ENCODE peak calls at places on chromosomes 2 and 18, in four cellular contexts. X is naive thymus-derived CD4-positive, alpha-beta T cell; D is A549; I is CD8-positive, alpha-beta memory T cell. T is an unnamed sample.

GRCh38 chr2:9681427-9681817 is 50.6 kb upstream of the YWHAQ start:
- DNase-seq in X (no peak), D (no peak), I (no peak), T (peak; percentile 12)

GRCh38 chr18:74252032-74252380 is 39.8 kb downstream of the CYB5A start:
- DNase-seq in X (no peak), D (no peak), I (no peak), T (no peak)

GRCh38 chr2:6826081-6826913 is 39.4 kb downstream of the CMPK2 start:
- DNase-seq in X (peak; percentile 52), D (peak; percentile 26), I (peak; percentile 22), T (no peak)

GRCh38 chr2:10909050-10909995 is 2.4 kb upstream of the KCNF1 start:
- DNase-seq in X (no peak), D (peak; percentile 50), I (no peak), T (no peak)

GRCh38 chr2:60529111-60529510 is 24.3 kb downstream of the BCL11A start:
- DNase-seq in X (no peak), D (no peak), I (no peak), T (no peak)

GRCh38 chr18:74608681-74609080 is 11.0 kb downstream of the ZNF407 start:
- DNase-seq in X (no peak), D (no peak), I (no peak), T (no peak)

GRCh38 chr18:79394438-79395307 is 1.1 kb upstream of the NFATC1 start:
- DNase-seq in X (peak; percentile 47), D (no peak), I (peak; percentile 40), T (peak; percentile 41)

GRCh38 chr2:70679244-70679643 is 88.8 kb downstream of the ADD2 start:
- DNase-seq in X (no peak), D (no peak), I (no peak), T (no peak)

GRCh38 chr2:218273908-218274249 is 3.6 kb downstream of the PNKD start:
- DNase-seq in X (no peak), D (no peak), I (no peak), T (no peak)

GRCh38 chr2:3034396-3034795 is 343.2 kb downstream of the EIPR1 start:
- DNase-seq in X (no peak), D (no peak), I (no peak), T (no peak)

GRCh38 chr2:3035385-3036050 is 342.1 kb downstream of the EIPR1 start:
- DNase-seq in X (no peak), D (no peak), I (no peak), T (no peak)

GRCh38 chr2:3036432-3037125 is 341.0 kb downstream of the EIPR1 start:
- DNase-seq in X (no peak), D (no peak), I (no peak), T (no peak)

GRCh38 chr2:3033315-3033714 is 344.3 kb downstream of the EIPR1 start:
- DNase-seq in X (no peak), D (no peak), I (no peak), T (no peak)

GRCh38 chr2:3034856-3035255 is 342.8 kb downstream of the EIPR1 start:
- DNase-seq in X (no peak), D (no peak), I (no peak), T (no peak)
- H3K9me3 ChIP-seq in X (no peaks in the 10 kb centered on the region), D (no peaks in the 10 kb centered on the region), I (no peaks in the 10 kb centered on the region), T (no peaks in the 10 kb centered on the region)

GRCh38 chr2:628651-629050 is 48.6 kb downstream of the TMEM18 start:
- DNase-seq in X (no peak), D (no peak), I (no peak), T (no peak)

GRCh38 chr2:632471-632870 is 44.7 kb downstream of the TMEM18 start:
- DNase-seq in X (no peak), D (no peak), I (no peak), T (no peak)

GRCh38 chr2:629961-630360 is 47.2 kb downstream of the TMEM18 start:
- DNase-seq in X (no peak), D (no peak), I (no peak), T (no peak)

GRCh38 chr2:631741-632140 is 45.5 kb downstream of the TMEM18 start:
- DNase-seq in X (no peak), D (no peak), I (no peak), T (no peak)

DNA sequence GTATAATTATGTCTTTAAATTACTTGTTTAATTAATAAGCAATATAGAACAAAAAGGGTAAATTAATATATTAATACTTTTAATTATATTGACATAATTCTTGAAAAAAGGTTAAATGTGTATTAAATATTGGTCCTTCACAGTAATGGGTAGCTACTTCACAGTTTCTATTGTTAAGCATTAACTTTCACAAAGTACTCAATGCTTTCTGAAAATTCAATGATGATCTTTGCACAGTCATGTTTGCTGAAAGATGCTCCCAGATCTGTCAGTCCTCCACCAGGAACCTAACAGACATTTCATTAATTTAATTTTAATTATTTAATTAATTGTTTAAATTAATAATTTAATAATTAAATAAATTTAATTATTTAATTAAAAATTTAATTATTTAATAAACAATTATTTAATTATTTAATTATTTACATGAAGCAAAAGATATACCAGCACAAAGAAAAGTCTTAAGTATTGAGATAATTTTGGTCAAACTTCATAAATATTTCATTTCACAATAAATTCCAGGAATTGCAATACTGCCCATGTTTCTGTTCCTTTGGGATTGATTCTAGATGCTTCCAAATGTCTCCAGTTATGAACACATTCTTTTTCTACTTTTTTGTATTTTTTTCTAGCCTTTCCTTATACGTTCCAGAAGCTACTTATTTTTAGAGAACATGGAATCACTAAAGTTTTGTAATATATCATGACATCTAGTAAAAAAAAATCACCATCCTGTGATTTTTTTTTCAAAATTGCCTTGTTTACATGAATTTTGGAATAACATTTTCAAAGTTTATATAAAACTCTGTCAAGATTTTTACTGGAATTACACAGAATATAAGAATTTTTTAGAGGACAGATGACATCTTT is 46.5 kb downstream of the TMEM18 start:
- DNase-seq in X (no peak), D (no peak), I (no peak), T (no peak)
- H3K9me3 ChIP-seq in X (no peaks in the 10 kb centered on the region), D (no peaks in the 10 kb centered on the region), I (no peaks in the 10 kb centered on the region), T (no peaks in the 10 kb centered on the region)

DNA sequence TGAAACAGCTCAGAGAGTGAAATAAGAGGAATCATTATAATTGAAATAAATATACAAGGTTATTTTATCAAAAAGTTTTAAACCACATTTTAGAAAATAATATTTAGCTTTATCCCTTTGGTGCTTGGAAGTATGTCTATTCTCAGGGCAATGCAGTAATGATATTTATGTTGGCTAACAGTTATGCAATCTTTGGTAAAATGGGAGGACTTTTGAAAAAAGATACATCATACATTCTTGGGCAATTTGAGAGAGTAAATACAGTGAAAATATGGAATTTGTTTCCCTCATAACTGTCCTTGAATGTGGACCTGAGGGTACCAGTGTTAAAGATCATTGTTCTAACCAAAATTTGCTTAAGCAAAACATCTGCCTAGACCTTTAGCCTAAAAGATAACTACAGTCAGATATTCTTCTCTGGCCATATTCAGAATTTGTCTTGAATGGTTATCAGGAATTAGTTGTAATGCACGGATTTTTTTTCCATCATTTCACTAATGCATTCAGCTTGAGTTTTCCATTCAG is 137.2 kb downstream of the LRRTM1 start:
- DNase-seq in X (no peak), D (no peak), I (no peak), T (no peak)
- H3K9me3 ChIP-seq in X (no peaks in the 10 kb centered on the region), D (peaks cover 5% of the 10 kb centered on the region), I (no peaks in the 10 kb centered on the region), T (peaks cover 2% of the 10 kb centered on the region)

DNA sequence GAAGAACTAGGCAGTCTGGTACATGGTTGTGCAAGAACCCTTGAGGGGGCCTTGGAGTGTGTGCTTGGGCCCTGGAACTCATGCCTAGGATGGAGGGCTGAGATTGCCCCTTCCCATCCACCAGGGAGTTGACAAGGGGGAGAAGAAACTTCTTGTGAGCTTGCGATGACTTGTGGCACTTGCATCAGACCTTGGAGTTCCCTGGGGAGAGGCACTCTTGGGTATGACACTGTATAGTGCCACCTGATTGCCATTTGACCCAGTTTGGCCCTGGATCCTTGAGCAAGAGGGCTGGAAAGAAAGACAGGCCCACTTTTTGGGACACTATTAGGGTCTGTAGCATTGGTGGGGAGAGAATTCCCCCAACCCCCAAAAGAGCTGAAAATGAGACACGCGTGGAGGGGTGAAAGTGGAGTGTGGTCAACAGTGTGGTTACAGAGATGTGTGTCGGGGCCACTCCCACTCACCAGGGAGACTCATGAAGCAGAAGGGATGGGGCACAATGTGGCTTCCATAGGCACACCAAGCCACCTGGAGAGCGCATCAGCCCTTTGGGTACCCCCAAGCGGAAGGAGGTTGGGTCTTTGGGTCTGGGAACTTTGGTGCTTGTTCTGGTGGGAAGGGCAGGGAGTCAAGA is 101.3 kb downstream of the MSH2 start:
- DNase-seq in X (no peak), D (no peak), I (no peak), T (no peak)
- H3K9me3 ChIP-seq in X (peaks cover 26% of the 10 kb centered on the region), D (peaks cover 28% of the 10 kb centered on the region), I (peaks cover 6% of the 10 kb centered on the region), T (peaks cover 6% of the 10 kb centered on the region)

GRCh38 chr2:83730258-83730657 is 728.8 kb downstream of the SUCLG1 start:
- DNase-seq in X (no peak), D (no peak), I (no peak), T (no peak)
- H3K9me3 ChIP-seq in X (no peaks in the 10 kb centered on the region), D (no peaks in the 10 kb centered on the region), I (no peaks in the 10 kb centered on the region), T (no peaks in the 10 kb centered on the region)

GRCh38 chr2:44934024-44934423 is 7.5 kb upstream of the SIX3 start:
- DNase-seq in X (no peak), D (no peak), I (no peak), T (no peak)

GRCh38 chr2:44933434-44933951 is 8.0 kb upstream of the SIX3 start:
- DNase-seq in X (no peak), D (no peak), I (no peak), T (no peak)

GRCh38 chr2:44932079-44932478 is 9.4 kb upstream of the SIX3 start:
- DNase-seq in X (no peak), D (no peak), I (no peak), T (no peak)

GRCh38 chr2:44931177-44931795 is 10.2 kb upstream of the SIX3 start:
- DNase-seq in X (no peak), D (no peak), I (no peak), T (no peak)

GRCh38 chr2:44932564-44933392 is 8.7 kb upstream of the SIX3 start:
- DNase-seq in X (no peak), D (no peak), I (no peak), T (no peak)
- H3K9me3 ChIP-seq in X (no peaks in the 10 kb centered on the region), D (no peaks in the 10 kb centered on the region), I (no peaks in the 10 kb centered on the region), T (no peaks in the 10 kb centered on the region)

GRCh38 chr2:75221872-75222271 is 22.6 kb upstream of the TACR1 start:
- DNase-seq in X (no peak), D (no peak), I (no peak), T (no peak)

GRCh38 chr2:75222527-75222926 is 23.2 kb upstream of the TACR1 start:
- DNase-seq in X (no peak), D (no peak), I (no peak), T (no peak)

GRCh38 chr2:75226617-75227016 is 27.3 kb upstream of the TACR1 start:
- DNase-seq in X (no peak), D (no peak), I (no peak), T (no peak)

GRCh38 chr2:75226099-75226498 is 26.8 kb upstream of the TACR1 start:
- DNase-seq in X (no peak), D (no peak), I (no peak), T (no peak)

DNA sequence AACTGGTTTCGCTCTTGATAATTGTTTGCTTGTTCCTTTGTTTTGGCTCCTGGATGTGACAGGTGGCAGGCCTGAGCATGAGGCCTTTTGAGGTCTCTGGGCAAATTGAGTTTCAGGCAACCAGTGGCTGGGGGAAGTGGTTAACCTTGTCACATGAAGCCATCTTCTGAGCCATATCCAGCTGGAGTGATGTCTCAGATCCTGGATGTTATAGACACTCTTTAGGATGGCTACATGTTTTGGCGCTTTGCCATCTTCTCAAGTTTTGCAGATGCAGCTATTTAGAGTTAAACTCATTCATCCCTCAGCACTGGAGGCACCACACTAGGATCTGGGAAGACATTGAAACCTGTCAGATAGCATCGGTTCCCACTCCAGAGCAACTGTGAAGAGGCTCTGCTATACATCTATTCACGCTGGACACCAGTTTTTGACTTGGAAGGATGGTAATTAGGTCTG is 25.3 kb upstream of the TACR1 start:
- DNase-seq in X (no peak), D (no peak), I (no peak), T (no peak)
- H3K9me3 ChIP-seq in X (no peaks in the 10 kb centered on the region), D (no peaks in the 10 kb centered on the region), I (no peaks in the 10 kb centered on the region), T (no peaks in the 10 kb centered on the region)